ENCODE peak calls at places on chromosomes 13 and 19, in nine cellular contexts. One of them, this sample, is unnamed.

GRCh38 chr13:23185542-23185941 is 4.8 kb downstream of the SGCG start:
- DNase-seq in lung: no peak
- DNase-seq in kidney epithelial cell: no peak
- DNase-seq in breast epithelium: no peak
- DNase-seq in AG09309: no peak
- DNase-seq in heart right ventricle: no peak
- DNase-seq in GM12864: no peak
- DNase-seq in activated B cell treated with CpG ODN at 0.5 μM for 24 hours: no peak
- DNase-seq in stomach: no peak
- DNase-seq in this sample: no peak

GRCh38 chr13:39159393-39159792 is 121.1 kb downstream of the NHLRC3 start:
- DNase-seq in AG09309: no peak
- DNase-seq in breast epithelium: no peak
- DNase-seq in lung: no peak
- DNase-seq in kidney epithelial cell: no peak
- DNase-seq in activated B cell treated with CpG ODN at 0.5 μM for 24 hours: no peak
- DNase-seq in heart right ventricle: no peak
- DNase-seq in stomach: no peak
- DNase-seq in GM12864: no peak
- DNase-seq in this sample: no peak

GRCh38 chr19:46890423-46891170 is 29.8 kb downstream of the ARHGAP35 start:
- DNase-seq in GM12864: no peak
- DNase-seq in heart right ventricle: no peak
- DNase-seq in kidney epithelial cell: no peak
- DNase-seq in activated B cell treated with CpG ODN at 0.5 μM for 24 hours: no peak
- DNase-seq in lung: no peak
- DNase-seq in breast epithelium: no peak
- DNase-seq in AG09309: peak
- DNase-seq in stomach: no peak
- DNase-seq in this sample: no peak

GRCh38 chr13:51342706-51343105 is 3.2 kb downstream of the SERPINE3 start:
- DNase-seq in kidney epithelial cell: no peak
- DNase-seq in activated B cell treated with CpG ODN at 0.5 μM for 24 hours: no peak
- DNase-seq in AG09309: peak
- DNase-seq in stomach: no peak
- DNase-seq in lung: no peak
- DNase-seq in heart right ventricle: no peak
- DNase-seq in GM12864: no peak
- DNase-seq in breast epithelium: no peak
- DNase-seq in this sample: no peak

GRCh38 chr13:38308736-38309135 is 40.9 kb upstream of the UFM1 start:
- DNase-seq in activated B cell treated with CpG ODN at 0.5 μM for 24 hours: no peak
- DNase-seq in GM12864: no peak
- DNase-seq in kidney epithelial cell: peak
- DNase-seq in heart right ventricle: no peak
- DNase-seq in lung: no peak
- DNase-seq in AG09309: peak
- DNase-seq in stomach: no peak
- DNase-seq in breast epithelium: no peak
- DNase-seq in this sample: no peak

GRCh38 chr19:23241433-23241832 is 8.8 kb downstream of the ZNF724 start:
- DNase-seq in activated B cell treated with CpG ODN at 0.5 μM for 24 hours: no peak
- DNase-seq in AG09309: no peak
- DNase-seq in heart right ventricle: no peak
- DNase-seq in stomach: no peak
- DNase-seq in GM12864: no peak
- DNase-seq in breast epithelium: no peak
- DNase-seq in kidney epithelial cell: no peak
- DNase-seq in lung: no peak
- DNase-seq in this sample: no peak

GRCh38 chr13:30234763-30235162 is 72.6 kb downstream of the KATNAL1 start:
- DNase-seq in kidney epithelial cell: no peak
- DNase-seq in stomach: no peak
- DNase-seq in lung: no peak
- DNase-seq in GM12864: no peak
- DNase-seq in AG09309: no peak
- DNase-seq in activated B cell treated with CpG ODN at 0.5 μM for 24 hours: no peak
- DNase-seq in heart right ventricle: no peak
- DNase-seq in breast epithelium: no peak
- DNase-seq in this sample: no peak

GRCh38 chr19:10270180-10270615 is 722 bp upstream of the ICAM1 start:
- DNase-seq in kidney epithelial cell: no peak
- DNase-seq in breast epithelium: no peak
- DNase-seq in AG09309: no peak
- DNase-seq in lung: peak
- DNase-seq in stomach: peak
- DNase-seq in GM12864: no peak
- DNase-seq in activated B cell treated with CpG ODN at 0.5 μM for 24 hours: peak
- DNase-seq in heart right ventricle: peak
- DNase-seq in this sample: no peak

GRCh38 chr19:13899912-13900584 is 5.9 kb downstream of the BRME1 start:
- DNase-seq in breast epithelium: no peak
- DNase-seq in stomach: no peak
- DNase-seq in kidney epithelial cell: no peak
- DNase-seq in lung: no peak
- DNase-seq in AG09309: no peak
- DNase-seq in heart right ventricle: no peak
- DNase-seq in GM12864: no peak
- DNase-seq in activated B cell treated with CpG ODN at 0.5 μM for 24 hours: no peak
- DNase-seq in this sample: no peak

GRCh38 chr19:4495471-4495870 is 22.8 kb downstream of the PLIN4 start:
- DNase-seq in lung: no peak
- DNase-seq in GM12864: no peak
- DNase-seq in AG09309: no peak
- DNase-seq in breast epithelium: no peak
- DNase-seq in activated B cell treated with CpG ODN at 0.5 μM for 24 hours: no peak
- DNase-seq in stomach: peak
- DNase-seq in heart right ventricle: no peak
- DNase-seq in kidney epithelial cell: no peak
- DNase-seq in this sample: no peak

GRCh38 chr13:107867701-107868661 is 347.4 kb downstream of the LIG4 start:
- DNase-seq in AG09309: no peak
- DNase-seq in kidney epithelial cell: no peak
- DNase-seq in activated B cell treated with CpG ODN at 0.5 μM for 24 hours: no peak
- DNase-seq in lung: no peak
- DNase-seq in GM12864: no peak
- DNase-seq in stomach: peak
- DNase-seq in heart right ventricle: peak
- DNase-seq in breast epithelium: no peak
- DNase-seq in this sample: no peak

GRCh38 chr13:102726430-102726829 is 31.6 kb upstream of the METTL21C start:
- DNase-seq in activated B cell treated with CpG ODN at 0.5 μM for 24 hours: no peak
- DNase-seq in GM12864: no peak
- DNase-seq in breast epithelium: no peak
- DNase-seq in kidney epithelial cell: no peak
- DNase-seq in lung: no peak
- DNase-seq in AG09309: no peak
- DNase-seq in heart right ventricle: no peak
- DNase-seq in stomach: no peak
- DNase-seq in this sample: no peak

GRCh38 chr13:59867867-59868266 is 295.9 kb downstream of the DIAPH3 start:
- DNase-seq in AG09309: no peak
- DNase-seq in GM12864: no peak
- DNase-seq in lung: no peak
- DNase-seq in kidney epithelial cell: no peak
- DNase-seq in activated B cell treated with CpG ODN at 0.5 μM for 24 hours: no peak
- DNase-seq in breast epithelium: no peak
- DNase-seq in stomach: no peak
- DNase-seq in heart right ventricle: no peak
- DNase-seq in this sample: no peak

GRCh38 chr19:56839665-56840451 is 668 bp downstream of the PEG3 start:
- DNase-seq in heart right ventricle: peak
- DNase-seq in breast epithelium: peak
- DNase-seq in AG09309: no peak
- DNase-seq in kidney epithelial cell: peak
- DNase-seq in stomach: peak
- DNase-seq in activated B cell treated with CpG ODN at 0.5 μM for 24 hours: no peak
- DNase-seq in GM12864: no peak
- DNase-seq in lung: peak
- DNase-seq in this sample: no peak

GRCh38 chr19:383922-384800 is 24.8 kb downstream of the C2CD4C start:
- DNase-seq in stomach: peak
- DNase-seq in heart right ventricle: peak
- DNase-seq in breast epithelium: peak
- DNase-seq in lung: no peak
- DNase-seq in activated B cell treated with CpG ODN at 0.5 μM for 24 hours: no peak
- DNase-seq in GM12864: no peak
- DNase-seq in AG09309: no peak
- DNase-seq in kidney epithelial cell: no peak
- DNase-seq in this sample: no peak
- TF ChIP-seq CTCF in stomach: no peak
- TF ChIP-seq CTCF in heart right ventricle: peak
- TF ChIP-seq CTCF in breast epithelium: no peak
- TF ChIP-seq CTCF in lung: peak
- TF ChIP-seq CTCF in activated B cell treated with CpG ODN at 0.5 μM for 24 hours: no peak
- TF ChIP-seq CTCF in GM12864: peak
- TF ChIP-seq CTCF in AG09309: peak
- TF ChIP-seq CTCF in kidney epithelial cell: peak
- TF ChIP-seq CTCF in this sample: peak

GRCh38 chr19:38440592-38440991 is 7.1 kb downstream of the RYR1 start:
- DNase-seq in GM12864: no peak
- DNase-seq in kidney epithelial cell: no peak
- DNase-seq in breast epithelium: no peak
- DNase-seq in activated B cell treated with CpG ODN at 0.5 μM for 24 hours: no peak
- DNase-seq in stomach: no peak
- DNase-seq in lung: no peak
- DNase-seq in AG09309: no peak
- DNase-seq in heart right ventricle: no peak
- DNase-seq in this sample: no peak

GRCh38 chr19:38442736-38443135 is 9.2 kb downstream of the RYR1 start:
- DNase-seq in stomach: no peak
- DNase-seq in activated B cell treated with CpG ODN at 0.5 μM for 24 hours: no peak
- DNase-seq in GM12864: no peak
- DNase-seq in heart right ventricle: no peak
- DNase-seq in AG09309: no peak
- DNase-seq in lung: no peak
- DNase-seq in kidney epithelial cell: no peak
- DNase-seq in breast epithelium: no peak
- DNase-seq in this sample: no peak

GRCh38 chr19:38444026-38444425 is 10.5 kb downstream of the RYR1 start:
- DNase-seq in activated B cell treated with CpG ODN at 0.5 μM for 24 hours: no peak
- DNase-seq in AG09309: no peak
- DNase-seq in lung: no peak
- DNase-seq in GM12864: no peak
- DNase-seq in kidney epithelial cell: no peak
- DNase-seq in breast epithelium: no peak
- DNase-seq in heart right ventricle: no peak
- DNase-seq in stomach: no peak
- DNase-seq in this sample: no peak

GRCh38 chr19:38443458-38444001 is 10.0 kb downstream of the RYR1 start:
- DNase-seq in stomach: no peak
- DNase-seq in lung: no peak
- DNase-seq in GM12864: no peak
- DNase-seq in activated B cell treated with CpG ODN at 0.5 μM for 24 hours: no peak
- DNase-seq in AG09309: no peak
- DNase-seq in breast epithelium: no peak
- DNase-seq in kidney epithelial cell: no peak
- DNase-seq in heart right ventricle: no peak
- DNase-seq in this sample: no peak

DNA sequence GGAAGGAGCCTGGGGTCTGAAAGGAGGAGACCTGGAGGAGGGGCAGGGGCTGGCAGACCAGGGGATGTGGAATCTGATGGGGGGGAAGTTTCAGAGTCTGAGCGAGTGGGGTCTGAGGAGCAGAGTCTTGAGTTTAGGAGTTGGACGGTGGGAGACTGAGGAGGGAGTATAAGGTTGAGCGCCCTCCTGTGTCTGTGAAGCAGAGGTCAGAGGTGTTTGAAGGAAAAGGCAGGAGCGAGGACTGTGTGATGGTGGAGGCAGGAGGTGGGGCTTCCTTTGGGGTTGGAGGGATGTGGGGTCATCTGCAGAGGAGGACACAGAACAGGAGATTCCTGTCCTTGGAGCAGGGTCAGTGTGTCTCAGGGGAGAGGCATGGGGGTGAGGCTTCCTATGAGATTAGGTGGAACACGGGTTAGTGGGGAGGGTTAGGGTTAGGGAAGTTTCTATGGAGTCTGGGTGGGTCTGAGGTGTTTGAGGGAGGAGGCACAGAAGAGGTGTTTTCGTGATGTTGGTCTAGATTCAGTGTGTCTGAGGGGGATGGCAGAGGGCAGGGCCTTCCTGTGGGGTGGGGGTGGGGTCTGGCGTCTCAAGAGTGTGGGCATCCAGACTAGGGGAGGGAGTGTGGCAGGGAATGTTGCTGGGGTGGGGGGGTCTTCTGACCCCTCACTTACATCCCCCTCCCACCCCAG is 8.3 kb downstream of the RYR1 start:
- DNase-seq in heart right ventricle: no peak
- DNase-seq in activated B cell treated with CpG ODN at 0.5 μM for 24 hours: no peak
- DNase-seq in AG09309: no peak
- DNase-seq in stomach: no peak
- DNase-seq in kidney epithelial cell: no peak
- DNase-seq in lung: no peak
- DNase-seq in breast epithelium: no peak
- DNase-seq in GM12864: no peak
- DNase-seq in this sample: no peak
- TF ChIP-seq CTCF in heart right ventricle: no peak
- TF ChIP-seq CTCF in activated B cell treated with CpG ODN at 0.5 μM for 24 hours: no peak
- TF ChIP-seq CTCF in AG09309: no peak
- TF ChIP-seq CTCF in stomach: no peak
- TF ChIP-seq CTCF in kidney epithelial cell: peak
- TF ChIP-seq CTCF in lung: no peak
- TF ChIP-seq CTCF in breast epithelium: no peak
- TF ChIP-seq CTCF in GM12864: peak
- TF ChIP-seq CTCF in this sample: no peak

DNA sequence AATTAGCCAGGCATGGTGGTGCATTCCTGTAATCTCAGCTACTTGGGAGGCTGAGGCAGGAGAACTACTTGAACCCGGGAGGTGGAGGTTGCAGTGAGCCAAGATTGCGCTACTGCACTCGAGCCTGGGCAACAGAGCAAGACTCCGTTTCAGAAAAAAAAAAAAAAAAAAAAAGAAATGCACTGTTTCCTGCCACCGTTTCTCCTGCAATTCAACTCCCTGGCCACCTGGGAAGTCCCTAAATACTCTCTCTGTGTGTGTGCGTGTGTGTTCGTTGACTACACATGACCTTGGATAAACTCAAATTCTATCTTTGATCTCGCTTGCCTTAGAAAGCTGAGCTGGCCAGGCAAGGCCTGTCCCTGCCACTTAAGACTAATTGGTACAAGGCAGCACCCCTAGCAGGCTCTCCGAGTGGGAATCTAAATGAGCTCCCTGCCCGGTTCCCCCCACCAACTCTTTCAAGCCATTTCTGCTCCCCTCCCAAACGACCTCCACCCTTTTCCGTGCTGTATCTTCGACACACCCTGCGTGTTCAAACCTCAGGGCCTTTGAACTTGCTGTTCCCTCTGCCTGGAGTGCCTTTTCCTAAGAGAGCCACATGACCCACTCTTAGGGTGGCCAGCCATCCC is 5.2 kb upstream of the BCAT2 start:
- DNase-seq in stomach: peak
- DNase-seq in GM12864: no peak
- DNase-seq in kidney epithelial cell: no peak
- DNase-seq in AG09309: no peak
- DNase-seq in lung: no peak
- DNase-seq in heart right ventricle: no peak
- DNase-seq in activated B cell treated with CpG ODN at 0.5 μM for 24 hours: no peak
- DNase-seq in breast epithelium: no peak
- DNase-seq in this sample: no peak
- TF ChIP-seq CTCF in stomach: no peak
- TF ChIP-seq CTCF in GM12864: peak
- TF ChIP-seq CTCF in kidney epithelial cell: no peak
- TF ChIP-seq CTCF in AG09309: no peak
- TF ChIP-seq CTCF in lung: no peak
- TF ChIP-seq CTCF in heart right ventricle: no peak
- TF ChIP-seq CTCF in activated B cell treated with CpG ODN at 0.5 μM for 24 hours: no peak
- TF ChIP-seq CTCF in breast epithelium: no peak
- TF ChIP-seq CTCF in this sample: no peak

GRCh38 chr13:27283906-27284523 is 13.4 kb downstream of the RASL11A start:
- DNase-seq in activated B cell treated with CpG ODN at 0.5 μM for 24 hours: no peak
- DNase-seq in stomach: no peak
- DNase-seq in AG09309: no peak
- DNase-seq in lung: no peak
- DNase-seq in kidney epithelial cell: no peak
- DNase-seq in GM12864: no peak
- DNase-seq in breast epithelium: no peak
- DNase-seq in heart right ventricle: no peak
- DNase-seq in this sample: no peak
- TF ChIP-seq CTCF in activated B cell treated with CpG ODN at 0.5 μM for 24 hours: no peak
- TF ChIP-seq CTCF in stomach: no peak
- TF ChIP-seq CTCF in AG09309: peak
- TF ChIP-seq CTCF in lung: peak
- TF ChIP-seq CTCF in kidney epithelial cell: peak
- TF ChIP-seq CTCF in GM12864: peak
- TF ChIP-seq CTCF in breast epithelium: no peak
- TF ChIP-seq CTCF in heart right ventricle: peak
- TF ChIP-seq CTCF in this sample: no peak